ENCODE peak calls at places on chromosomes 3 and 15, in nine cellular contexts. One of them, this sample, is unnamed.

GRCh38 chr3:122101646-122102045 is 46.5 kb downstream of the CD86 start:
- DNase-seq in NCI-H2081: peak; percentile 82
- DNase-seq in endothelial cell: peak; percentile 37
- DNase-seq in aorta: no peak
- DNase-seq in skeletal muscle cell: peak; percentile 7
- DNase-seq in M059J: peak; percentile 65
- DNase-seq in sciatic nerve: no peak
- DNase-seq in EH: peak; percentile 43
- DNase-seq in A673: peak; percentile 78
- DNase-seq in this sample: peak; percentile 34

GRCh38 chr3:10249833-10250232 is 1.6 kb downstream of the TATDN2 start:
- DNase-seq in aorta: no peak
- DNase-seq in EH: peak; percentile 36
- DNase-seq in sciatic nerve: peak; percentile 22
- DNase-seq in endothelial cell: no peak
- DNase-seq in A673: no peak
- DNase-seq in NCI-H2081: no peak
- DNase-seq in M059J: no peak
- DNase-seq in skeletal muscle cell: no peak
- DNase-seq in this sample: no peak

GRCh38 chr15:63396546-63396939 is 14.9 kb upstream of the CA12 start:
- DNase-seq in EH: no peak
- DNase-seq in skeletal muscle cell: no peak
- DNase-seq in A673: no peak
- DNase-seq in endothelial cell: no peak
- DNase-seq in NCI-H2081: no peak
- DNase-seq in aorta: no peak
- DNase-seq in M059J: no peak
- DNase-seq in sciatic nerve: no peak
- DNase-seq in this sample: no peak

GRCh38 chr15:100215031-100215842 is 126.5 kb downstream of the ADAMTS17 start:
- DNase-seq in NCI-H2081: no peak
- DNase-seq in aorta: no peak
- DNase-seq in endothelial cell: no peak
- DNase-seq in skeletal muscle cell: no peak
- DNase-seq in A673: no peak
- DNase-seq in EH: no peak
- DNase-seq in sciatic nerve: no peak
- DNase-seq in M059J: no peak
- DNase-seq in this sample: no peak

GRCh38 chr3:48927928-48928327 is 9.3 kb downstream of the ARIH2 start:
- DNase-seq in NCI-H2081: no peak
- DNase-seq in M059J: peak; percentile 16
- DNase-seq in EH: peak; percentile 62
- DNase-seq in sciatic nerve: no peak
- DNase-seq in aorta: no peak
- DNase-seq in A673: peak; percentile 3
- DNase-seq in skeletal muscle cell: no peak
- DNase-seq in endothelial cell: no peak
- DNase-seq in this sample: no peak

GRCh38 chr15:65081270-65081669 is 4.7 kb downstream of the KBTBD13 start:
- DNase-seq in A673: no peak
- DNase-seq in NCI-H2081: no peak
- DNase-seq in aorta: no peak
- DNase-seq in M059J: no peak
- DNase-seq in endothelial cell: no peak
- DNase-seq in sciatic nerve: no peak
- DNase-seq in skeletal muscle cell: no peak
- DNase-seq in EH: no peak
- DNase-seq in this sample: no peak

GRCh38 chr3:112672716-112673506 is 32.0 kb upstream of the CCDC80 start:
- DNase-seq in NCI-H2081: no peak
- DNase-seq in M059J: peak; percentile 37
- DNase-seq in sciatic nerve: no peak
- DNase-seq in endothelial cell: no peak
- DNase-seq in EH: peak; percentile 30
- DNase-seq in aorta: no peak
- DNase-seq in skeletal muscle cell: no peak
- DNase-seq in A673: no peak
- DNase-seq in this sample: no peak

GRCh38 chr3:5022966-5023776 is 43.9 kb downstream of the BHLHE40 start:
- DNase-seq in NCI-H2081: no peak
- DNase-seq in endothelial cell: no peak
- DNase-seq in M059J: peak; percentile 99
- DNase-seq in aorta: peak; percentile 92
- DNase-seq in sciatic nerve: no peak
- DNase-seq in EH: peak; percentile 98
- DNase-seq in skeletal muscle cell: peak; percentile 98
- DNase-seq in A673: peak; percentile 10
- DNase-seq in this sample: peak; percentile 79

GRCh38 chr15:67397139-67397538 is 123.8 kb upstream of the C15orf61 start:
- DNase-seq in M059J: no peak
- DNase-seq in sciatic nerve: no peak
- DNase-seq in endothelial cell: no peak
- DNase-seq in A673: no peak
- DNase-seq in EH: no peak
- DNase-seq in skeletal muscle cell: no peak
- DNase-seq in NCI-H2081: no peak
- DNase-seq in aorta: no peak
- DNase-seq in this sample: no peak

GRCh38 chr3:133700351-133700750 is 38.6 kb upstream of the TOPBP1 start:
- DNase-seq in A673: no peak
- DNase-seq in skeletal muscle cell: no peak
- DNase-seq in endothelial cell: no peak
- DNase-seq in EH: no peak
- DNase-seq in sciatic nerve: no peak
- DNase-seq in M059J: no peak
- DNase-seq in NCI-H2081: no peak
- DNase-seq in aorta: no peak
- DNase-seq in this sample: no peak

GRCh38 chr3:189212681-189213080 is 40.9 kb downstream of the TPRG1 start:
- DNase-seq in M059J: no peak
- DNase-seq in EH: no peak
- DNase-seq in endothelial cell: no peak
- DNase-seq in A673: no peak
- DNase-seq in sciatic nerve: no peak
- DNase-seq in skeletal muscle cell: no peak
- DNase-seq in aorta: no peak
- DNase-seq in NCI-H2081: no peak
- DNase-seq in this sample: no peak

GRCh38 chr3:139259398-139259797 is 84.4 kb upstream of the MRPS22 start:
- DNase-seq in NCI-H2081: no peak
- DNase-seq in M059J: no peak
- DNase-seq in aorta: no peak
- DNase-seq in endothelial cell: no peak
- DNase-seq in skeletal muscle cell: no peak
- DNase-seq in A673: no peak
- DNase-seq in EH: no peak
- DNase-seq in sciatic nerve: no peak
- DNase-seq in this sample: no peak

GRCh38 chr15:58438956-58439355 is 7.2 kb downstream of the LIPC start:
- DNase-seq in EH: peak; percentile 73
- DNase-seq in A673: peak; percentile 77
- DNase-seq in endothelial cell: peak; percentile 38
- DNase-seq in sciatic nerve: no peak
- DNase-seq in M059J: peak; percentile 66
- DNase-seq in skeletal muscle cell: no peak
- DNase-seq in aorta: no peak
- DNase-seq in NCI-H2081: peak; percentile 64
- DNase-seq in this sample: peak; percentile 17

GRCh38 chr15:99438691-99439523 is 126.9 kb upstream of the MEF2A start:
- DNase-seq in EH: no peak
- DNase-seq in NCI-H2081: no peak
- DNase-seq in skeletal muscle cell: no peak
- DNase-seq in aorta: peak; percentile 59
- DNase-seq in M059J: no peak
- DNase-seq in endothelial cell: no peak
- DNase-seq in A673: no peak
- DNase-seq in sciatic nerve: peak; percentile 55
- DNase-seq in this sample: no peak

GRCh38 chr3:19644405-19644804 is 289.6 kb downstream of the EFHB start:
- DNase-seq in NCI-H2081: no peak
- DNase-seq in skeletal muscle cell: no peak
- DNase-seq in EH: no peak
- DNase-seq in endothelial cell: no peak
- DNase-seq in aorta: no peak
- DNase-seq in sciatic nerve: no peak
- DNase-seq in A673: no peak
- DNase-seq in M059J: no peak
- DNase-seq in this sample: no peak

GRCh38 chr3:127304121-127304744 is 16.4 kb upstream of the PRR20G start:
- DNase-seq in skeletal muscle cell: no peak
- DNase-seq in sciatic nerve: no peak
- DNase-seq in M059J: peak; percentile 13
- DNase-seq in A673: peak; percentile 10
- DNase-seq in NCI-H2081: peak; percentile 99
- DNase-seq in EH: no peak
- DNase-seq in endothelial cell: no peak
- DNase-seq in aorta: no peak
- DNase-seq in this sample: peak; percentile 11

GRCh38 chr15:59160880-59161593 is 45.6 kb upstream of the LDHAL6B start:
- DNase-seq in sciatic nerve: no peak
- DNase-seq in endothelial cell: peak; percentile 45
- DNase-seq in A673: peak; percentile 24
- DNase-seq in EH: no peak
- DNase-seq in aorta: no peak
- DNase-seq in NCI-H2081: peak; percentile 92
- DNase-seq in M059J: no peak
- DNase-seq in skeletal muscle cell: no peak
- DNase-seq in this sample: peak; percentile 25

This sample was measured in NCI-H460.